ENCODE peak calls at places on chromosomes 12 and 14, in four cellular contexts. T is body of pancreas, P is heart left ventricle, N is right lobe of liver. F is an unnamed sample.
A peak's percentile ranks its signal among the peaks of the same experiment; 100 is the strongest.

GRCh38 chr14:101491841-101492240 is 69.5 kb upstream of the DIO3 start:
- DNase-seq in N (no peak), T (no peak), P (no peak), F (no peak)

GRCh38 chr12:57672801-57673200 is 21.1 kb upstream of the OS9 start:
- DNase-seq in P (no peak), T (no peak), N (no peak), F (no peak)

GRCh38 chr14:72714094-72714493 is 179.8 kb downstream of the DPF3 start:
- DNase-seq in P (no peak), N (no peak), T (no peak), F (no peak)

GRCh38 chr14:105493921-105494605 is 3.0 kb downstream of the TEDC1 start:
- DNase-seq in N (no peak), P (no peak), T (no peak), F (no peak)

GRCh38 chr12:65511134-65511912 is 232.8 kb downstream of the MSRB3 start:
- DNase-seq in N (peak; percentile 79), P (peak; percentile 71), T (peak; percentile 30), F (no peak)

GRCh38 chr14:84482256-84483071 is 1047.5 kb upstream of the FLRT2 start:
- DNase-seq in N (no peak), T (no peak), P (no peak), F (no peak)

GRCh38 chr12:54020587-54020969 is 7.7 kb upstream of the HOXC6 start:
- DNase-seq in T (no peak), P (no peak), N (no peak), F (no peak)

GRCh38 chr12:97716356-97716755 is 253.8 kb downstream of the RMST start:
- DNase-seq in P (no peak), N (no peak), T (no peak), F (no peak)

GRCh38 chr12:117875652-117876491 is 92.9 kb downstream of the KSR2 start:
- DNase-seq in T (no peak), N (peak; percentile 23), P (no peak), F (no peak)

DNA sequence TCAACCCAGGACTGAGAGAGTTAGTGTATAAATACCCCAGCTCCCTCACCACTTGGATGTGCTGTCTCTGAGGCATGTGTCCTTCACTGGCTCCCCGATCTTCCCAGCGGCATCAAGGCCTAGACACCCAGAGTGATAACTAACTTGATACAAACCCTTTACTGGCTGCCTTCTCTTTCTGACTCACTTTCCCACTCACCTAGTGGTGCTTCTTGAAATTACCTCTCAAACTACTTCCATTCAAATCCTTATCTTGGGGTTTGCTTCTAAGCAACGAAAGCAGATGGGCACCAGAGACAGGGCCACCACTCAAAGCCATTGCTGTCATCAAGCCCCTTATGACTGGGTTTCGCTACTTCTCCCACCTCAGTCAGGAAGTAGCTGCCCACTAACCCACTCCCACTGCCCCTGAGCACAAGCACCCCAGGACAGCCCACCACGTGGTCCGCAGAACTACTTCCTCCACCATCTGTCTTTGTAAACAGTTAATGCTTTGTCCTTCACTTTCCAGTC is 17.2 kb downstream of the ZFP36L1 start:
- DNase-seq in P (peak; percentile 19), T (no peak), N (no peak), F (no peak)
- H3K27ac ChIP-seq in P (no peak overlapping the region), T (no peak overlapping the region), N (no peak overlapping the region), F (no peak overlapping the region)

GRCh38 chr14:64440494-64440893 is 24.8 kb upstream of the AKAP5 start:
- DNase-seq in P (no peak), T (no peak), N (no peak), F (no peak)
- H3K36me3 ChIP-seq in P (peaks cover 64% of the 10 kb centered on the region), T (peaks cover 28% of the 10 kb centered on the region), N (peaks cover 17% of the 10 kb centered on the region), F (no peaks in the 10 kb centered on the region)

DNA sequence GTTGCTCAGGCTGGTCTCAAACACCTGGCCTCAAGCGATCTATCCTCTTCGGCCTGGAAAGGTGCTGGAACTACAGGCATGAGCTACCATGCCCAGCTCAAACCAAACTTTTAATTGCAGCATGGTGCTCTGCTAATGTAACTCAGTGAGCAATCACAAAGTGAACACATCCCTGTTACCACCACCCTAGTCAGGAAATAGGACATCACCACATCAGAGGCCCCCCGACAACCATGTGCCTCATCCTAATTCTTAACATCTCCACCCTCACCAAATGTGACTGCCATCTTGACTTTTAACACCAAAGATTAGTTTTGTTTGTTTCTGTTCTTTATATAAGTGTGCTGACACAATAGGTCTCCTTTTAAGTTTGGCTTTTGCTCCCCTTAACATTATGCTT is 22.8 kb upstream of the SDR39U1 start:
- DNase-seq in P (no peak), N (no peak), T (no peak), F (no peak)
- TF ChIP-seq POLR2A in P (no peak), N (no peak), T (no peak), F (no peak)

GRCh38 chr12:132354211-132354981 is 25.0 kb upstream of the GALNT9 start:
- DNase-seq in T (no peak), P (peak; percentile 2), N (no peak), F (no peak)

GRCh38 chr12:132351751-132352495 is 22.5 kb upstream of the GALNT9 start:
- DNase-seq in P (peak; percentile 15), T (no peak), N (no peak), F (no peak)

GRCh38 chr12:132352896-132353800 is 23.8 kb upstream of the GALNT9 start:
- DNase-seq in N (no peak), T (no peak), P (peak; percentile 20), F (no peak)

GRCh38 chr12:132354982-132355680 is 25.7 kb upstream of the GALNT9 start:
- DNase-seq in N (no peak), P (no peak), T (no peak), F (no peak)

DNA sequence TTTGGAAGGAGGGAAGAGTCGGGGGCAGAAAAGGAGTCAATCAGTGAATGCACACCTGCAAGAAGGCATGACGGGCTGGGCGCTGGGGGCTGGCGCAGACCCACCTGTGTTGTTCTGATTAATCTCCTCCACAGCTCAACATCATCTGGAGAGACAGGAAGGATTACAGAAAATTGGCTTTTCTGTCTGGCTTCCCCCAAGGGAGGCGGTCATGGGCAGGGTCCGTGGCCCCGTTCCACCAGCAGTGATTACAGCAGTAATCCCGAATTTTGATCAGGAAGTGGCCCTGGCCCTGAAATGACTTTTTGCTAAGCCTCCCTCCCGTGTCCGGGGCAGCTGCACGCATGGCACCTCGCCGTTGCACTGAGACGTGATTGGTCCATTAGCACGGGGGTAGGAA is 24.4 kb upstream of the GALNT9 start:
- DNase-seq in P (no peak), T (no peak), N (no peak), F (no peak)
- H3K27ac ChIP-seq in P (no peak overlapping the region), T (no peak overlapping the region), N (no peak overlapping the region), F (no peak overlapping the region)

DNA sequence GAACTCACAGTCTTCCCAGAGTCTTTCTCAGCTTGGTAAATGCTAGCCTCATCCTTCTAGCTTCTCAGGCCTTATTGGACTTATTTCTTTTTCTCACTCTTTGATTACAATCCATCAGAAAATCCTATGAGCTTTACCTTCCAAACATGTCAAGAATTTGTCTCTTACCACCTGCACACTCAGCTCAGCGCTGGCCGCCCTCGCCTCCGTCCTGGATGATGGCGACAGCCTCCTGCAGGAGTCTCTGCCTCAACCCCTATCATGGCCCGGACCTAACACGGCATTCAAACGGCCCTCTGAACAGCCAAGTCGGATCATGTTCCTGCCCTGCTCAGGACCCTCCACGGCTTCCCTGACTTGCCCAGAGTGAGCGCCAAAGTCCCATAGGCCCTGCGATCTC is 333.1 kb upstream of the FKBP4 start:
- DNase-seq in T (no peak), P (no peak), N (no peak), F (no peak)
- H3K36me3 ChIP-seq in T (no peaks in the 10 kb centered on the region), P (peaks cover 63% of the 10 kb centered on the region), N (no peaks in the 10 kb centered on the region), F (no peaks in the 10 kb centered on the region)

GRCh38 chr12:93378373-93379310 is 917 bp downstream of the NUDT4 start:
- DNase-seq in T (peak; percentile 37), N (peak; percentile 43), P (peak; percentile 47), F (peak; percentile 45)

GRCh38 chr12:93381183-93381975 is 3.7 kb downstream of the NUDT4 start:
- DNase-seq in P (no peak), N (no peak), T (no peak), F (no peak)

GRCh38 chr12:93379432-93380308 is 1.9 kb downstream of the NUDT4 start:
- DNase-seq in T (no peak), P (no peak), N (no peak), F (no peak)

GRCh38 chr12:93377252-93377542 is 528 bp upstream of the NUDT4 start:
- DNase-seq in P (no peak), T (no peak), N (no peak), F (no peak)

DNA sequence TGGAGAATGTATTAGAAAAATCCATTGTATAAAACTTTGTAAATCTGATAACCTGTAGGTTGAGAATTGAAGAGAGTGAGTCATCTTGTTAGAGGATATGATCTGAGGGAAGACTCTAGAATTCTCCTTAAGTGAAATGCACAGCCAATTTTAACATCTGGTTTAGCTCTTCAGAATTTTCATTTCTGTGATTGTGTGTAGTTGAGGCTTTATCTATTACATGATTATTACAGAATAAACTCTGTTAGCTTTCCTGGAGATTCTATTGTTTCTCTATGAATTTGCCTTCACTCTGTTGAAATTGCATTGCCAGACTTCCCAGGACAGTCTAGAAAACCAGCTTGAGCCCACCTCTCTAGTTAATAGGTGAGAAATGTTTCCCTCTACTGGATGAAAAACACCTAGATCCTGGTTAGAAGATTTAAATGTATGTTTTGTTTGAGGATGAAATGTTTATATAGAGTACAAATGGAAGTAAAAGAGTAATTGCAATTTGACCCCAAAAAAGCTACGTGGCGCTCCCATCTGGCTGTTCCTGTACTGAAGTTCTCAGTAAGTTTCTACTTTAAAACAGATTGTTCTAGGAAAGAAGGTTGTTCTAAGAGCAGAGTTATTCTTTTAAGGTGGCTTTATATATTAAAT is 2.9 kb downstream of the NUDT4 start:
- DNase-seq in T (no peak), N (no peak), P (no peak), F (no peak)
- TF ChIP-seq POLR2A in T (no peak), N (no peak), P (no peak), F (no peak)

GRCh38 chr12:13205809-13206559 is 9.5 kb downstream of the EMP1 start:
- DNase-seq in T (no peak), P (peak; percentile 45), N (no peak), F (peak; percentile 11)
- H3K27ac ChIP-seq in T (no peak overlapping the region), P (peak overlapping the region; percentile 25), N (no peak overlapping the region), F (no peak overlapping the region)

GRCh38 chr14:91158091-91158790 is 44.4 kb downstream of the DGLUCY start:
- DNase-seq in N (no peak), P (peak; percentile 73), T (peak; percentile 74), F (no peak)
- H3K36me3 ChIP-seq in N (peaks cover 3% of the 10 kb centered on the region), P (peaks cover 68% of the 10 kb centered on the region), T (peaks cover 10% of the 10 kb centered on the region), F (peaks cover 53% of the 10 kb centered on the region)

DNA sequence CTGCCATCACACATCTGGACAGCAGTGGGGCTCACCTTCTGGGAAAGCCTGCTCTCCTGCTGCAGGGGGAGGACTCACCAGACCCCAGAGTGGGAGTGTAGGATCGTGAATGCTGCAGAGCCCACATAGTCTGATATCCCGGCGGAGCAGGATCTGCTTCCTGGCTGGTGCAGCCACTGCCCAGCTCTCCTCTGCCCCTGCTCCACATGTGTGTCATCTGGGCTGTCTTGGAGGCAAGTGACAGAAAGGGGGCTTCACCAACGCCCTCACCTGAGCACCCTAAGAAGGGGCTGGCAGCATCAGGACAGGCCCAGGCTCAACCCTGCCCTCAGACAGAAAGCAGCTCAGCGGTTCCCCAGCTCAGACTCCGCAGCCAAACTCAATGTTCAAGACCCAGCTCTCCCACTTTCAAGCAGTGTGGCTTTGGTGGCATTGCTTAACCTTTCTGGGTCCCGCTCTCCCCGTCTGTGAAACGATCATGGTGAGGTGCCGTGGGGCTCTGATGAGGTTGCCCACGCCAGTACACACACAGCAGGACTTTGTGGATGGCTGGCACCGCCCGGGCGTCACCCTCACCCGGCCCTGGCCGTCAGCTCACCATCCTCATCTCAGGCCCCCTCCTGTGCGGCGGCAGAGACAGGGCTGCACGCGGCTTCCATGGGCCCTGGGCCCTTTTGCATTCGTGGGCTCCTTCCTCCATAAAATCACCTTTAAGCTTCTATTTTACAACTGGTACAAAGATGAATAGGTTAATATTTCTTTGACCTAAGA is 91.0 kb upstream of the SFSWAP start:
- DNase-seq in P (peak; percentile 12), T (no peak), N (no peak), F (no peak)
- TF ChIP-seq POLR2A in P (no peak), T (no peak), N (no peak), F (no peak)